ENCODE peak calls at places on chromosomes 11 and 22, in six cellular contexts. B, F, P, N, Z and C are unnamed samples.

GRCh38 chr22:44037519-44038370 is 13.6 kb downstream of the PARVB start:
- DNase-seq in B (peak), Z (peak), F (no peak), P (no peak), N (peak), C (no peak)

GRCh38 chr11:20162340-20162739 is 2.1 kb upstream of the DBX1 start:
- DNase-seq in Z (no peak), P (no peak), N (no peak), B (no peak), F (no peak), C (no peak)

GRCh38 chr11:134662629-134663360 is 250.8 kb upstream of the B3GAT1 start:
- DNase-seq in Z (no peak), N (no peak), P (no peak), B (no peak), F (no peak), C (no peak)

GRCh38 chr11:17772704-17773600 is 38.4 kb downstream of the KCNC1 start:
- DNase-seq in Z (no peak), F (no peak), N (no peak), B (no peak), P (no peak), C (no peak)

GRCh38 chr11:7436657-7437056 is 48.6 kb upstream of the OLFML1 start:
- DNase-seq in B (no peak), F (peak), P (no peak), N (no peak), Z (no peak), C (peak)

GRCh38 chr11:81644239-81644840 is 1089.3 kb downstream of the FAM181B start:
- DNase-seq in Z (no peak), B (peak), F (peak), P (peak), N (peak), C (peak)

GRCh38 chr11:118619444-118620205 is 12.2 kb downstream of the PHLDB1 start:
- DNase-seq in N (peak), F (peak), Z (peak), B (peak), P (peak), C (no peak)

GRCh38 chr11:120108154-120108784 is 29.6 kb downstream of the TRIM29 start:
- DNase-seq in P (peak), N (peak), B (peak), Z (peak), F (peak), C (peak)

GRCh38 chr11:7485136-7485853 is at the start of gene OLFML1:
- DNase-seq in P (no peak), F (no peak), B (no peak), N (no peak), Z (no peak), C (no peak)

GRCh38 chr11:46407635-46408034 is 16.1 kb upstream of the CHRM4 start:
- DNase-seq in B (no peak), Z (no peak), P (no peak), F (no peak), N (no peak), C (no peak)

GRCh38 chr11:20226936-20227335 is 66.7 kb upstream of the DBX1 start:
- DNase-seq in F (no peak), N (peak), P (no peak), B (no peak), Z (no peak), C (no peak)

GRCh38 chr11:108193725-108194124 is 28.7 kb downstream of the NPAT start:
- DNase-seq in F (no peak), P (no peak), N (no peak), B (no peak), Z (no peak), C (no peak)

GRCh38 chr11:106379712-106380111 is 302.2 kb downstream of the AASDHPPT start:
- DNase-seq in B (no peak), P (no peak), N (no peak), Z (no peak), F (no peak), C (no peak)

GRCh38 chr11:119023741-119024140 is 5.2 kb downstream of the TRAPPC4 start:
- DNase-seq in B (no peak), Z (no peak), N (no peak), P (no peak), F (no peak), C (no peak)

GRCh38 chr11:795638-796564 is 2.2 kb downstream of the SLC25A22 start:
- DNase-seq in P (peak), F (peak), N (peak), B (peak), Z (peak), C (peak)

GRCh38 chr22:17703811-17704210 is 65.3 kb downstream of the BCL2L13 start:
- DNase-seq in Z (no peak), F (no peak), B (no peak), N (peak), P (no peak), C (no peak)

GRCh38 chr11:71948314-71949027 is 19.6 kb downstream of the RNF121 start:
- DNase-seq in N (no peak), Z (no peak), F (no peak), P (no peak), B (no peak), C (no peak)

GRCh38 chr11:112958670-112959069 is 2.5 kb upstream of the NCAM1 start:
- DNase-seq in F (no peak), Z (no peak), B (peak), N (no peak), P (no peak), C (no peak)

GRCh38 chr11:112962854-112963367 is 1.7 kb downstream of the NCAM1 start:
- DNase-seq in Z (no peak), P (peak), B (no peak), F (no peak), N (no peak), C (no peak)

GRCh38 chr11:112961751-112962747 is 829 bp downstream of the NCAM1 start:
- DNase-seq in B (no peak), Z (no peak), N (no peak), F (peak), P (peak), C (no peak)

GRCh38 chr11:112963368-112963955 is 2.2 kb downstream of the NCAM1 start:
- DNase-seq in B (no peak), P (peak), F (no peak), N (no peak), Z (no peak), C (no peak)

GRCh38 chr11:112961146-112961668 is at the start of gene NCAM1:
- DNase-seq in B (peak), Z (no peak), N (peak), F (peak), P (peak), C (peak)
- H3K4me3 ChIP-seq in B (peak), Z (peak), N (peak), F (peak), P (peak), C (no peak)

GRCh38 chr11:14308114-14308896 is 50.7 kb downstream of the RRAS2 start:
- DNase-seq in F (peak), N (peak), Z (no peak), B (peak), P (no peak), C (peak)
- TF ChIP-seq CTCF in F (peak), N (peak), Z (peak), B (peak), P (peak), C (peak)

GRCh38 chr11:67271548-67272284 is 5.4 kb downstream of the GRK2 start:
- DNase-seq in F (peak), B (no peak), N (no peak), Z (no peak), P (peak), C (peak)

GRCh38 chr11:67271212-67271547 is 4.9 kb downstream of the GRK2 start:
- DNase-seq in P (no peak), N (no peak), B (no peak), F (no peak), Z (no peak), C (no peak)

GRCh38 chr11:67273260-67273990 is 7.2 kb downstream of the GRK2 start:
- DNase-seq in N (no peak), B (no peak), Z (no peak), P (peak), F (no peak), C (no peak)

GRCh38 chr11:67270256-67271211 is 4.3 kb downstream of the GRK2 start:
- DNase-seq in F (peak), N (no peak), P (no peak), B (peak), Z (no peak), C (no peak)

DNA sequence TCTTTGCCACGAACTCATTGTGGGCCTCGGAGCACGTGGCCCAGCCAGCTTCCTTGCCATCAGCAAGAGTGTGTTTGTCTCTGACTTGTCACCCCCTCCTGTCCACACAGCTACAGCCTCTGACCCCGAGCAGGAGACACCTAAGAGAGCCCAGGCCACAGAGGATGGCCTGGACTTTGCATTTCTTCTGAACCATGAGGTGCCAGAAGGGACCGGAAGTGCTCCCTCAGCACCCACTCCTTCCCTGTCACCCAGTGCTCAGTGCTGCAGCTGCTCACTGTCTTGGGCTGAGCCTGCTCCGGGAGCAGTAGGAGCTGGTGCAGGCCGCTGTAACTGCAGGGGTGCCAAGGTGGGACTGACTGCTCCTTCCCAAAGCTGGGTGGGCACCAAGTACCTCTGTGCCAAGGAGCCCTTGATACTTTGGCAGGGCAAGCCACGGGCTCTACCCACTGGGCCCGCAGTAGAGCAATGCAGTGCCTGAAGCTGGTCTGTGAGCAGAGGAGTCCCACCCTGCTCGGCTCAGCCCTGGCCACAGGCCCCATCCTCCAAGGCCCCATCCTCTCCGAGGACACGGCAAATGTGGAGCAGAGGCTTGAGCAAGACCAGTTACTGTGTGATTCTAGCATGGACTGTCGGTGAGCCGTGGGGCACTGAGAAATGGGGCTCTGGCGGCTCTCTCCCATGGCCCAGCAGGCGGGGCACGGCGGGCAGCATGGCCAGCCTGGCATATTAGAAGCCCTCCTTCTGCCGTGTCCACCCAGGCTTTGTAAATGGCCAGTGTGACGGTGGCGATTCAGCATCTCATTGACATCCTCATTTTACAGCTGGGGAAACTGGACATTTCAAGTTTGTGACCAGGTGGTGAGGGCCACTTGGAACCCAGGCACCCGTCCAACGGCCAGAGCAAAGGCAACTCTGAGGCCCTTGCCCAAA is 6.3 kb downstream of the GRK2 start:
- DNase-seq in B (no peak), N (no peak), P (no peak), Z (no peak), F (peak), C (peak)
- H3K4me3 ChIP-seq in B (no peak), N (no peak), P (no peak), Z (no peak), F (peak), C (peak)

DNA sequence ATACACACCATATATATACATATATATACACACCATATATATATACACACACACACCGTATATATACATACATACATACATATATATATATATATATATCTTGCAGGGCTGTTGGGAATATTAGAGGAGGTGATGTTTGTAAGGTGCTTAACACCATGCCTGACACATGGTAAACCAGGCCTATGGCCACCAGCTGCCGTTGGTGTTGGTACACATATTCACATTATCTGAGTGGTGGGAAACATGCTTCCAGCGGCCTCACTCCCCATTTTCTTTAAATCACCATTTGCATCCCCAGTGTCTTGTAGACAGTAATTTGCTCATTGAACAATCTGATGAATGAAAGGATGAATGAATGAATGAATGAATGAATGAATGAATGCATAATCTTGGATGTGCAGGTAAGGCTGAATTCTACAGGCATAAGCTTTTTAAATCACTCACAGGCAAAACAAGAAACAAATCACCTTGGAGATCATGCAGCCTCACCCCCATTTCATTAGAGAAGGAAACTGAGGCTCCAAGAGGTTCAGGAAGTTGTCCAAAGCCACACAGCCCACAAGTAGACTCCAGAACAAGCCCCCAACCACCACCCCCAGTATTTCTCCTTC is 527.8 kb downstream of the MIAT start:
- DNase-seq in Z (no peak), F (no peak), P (no peak), B (no peak), N (no peak), C (no peak)
- TF ChIP-seq CTCF in Z (no peak), F (no peak), P (no peak), B (no peak), N (no peak), C (no peak)

DNA sequence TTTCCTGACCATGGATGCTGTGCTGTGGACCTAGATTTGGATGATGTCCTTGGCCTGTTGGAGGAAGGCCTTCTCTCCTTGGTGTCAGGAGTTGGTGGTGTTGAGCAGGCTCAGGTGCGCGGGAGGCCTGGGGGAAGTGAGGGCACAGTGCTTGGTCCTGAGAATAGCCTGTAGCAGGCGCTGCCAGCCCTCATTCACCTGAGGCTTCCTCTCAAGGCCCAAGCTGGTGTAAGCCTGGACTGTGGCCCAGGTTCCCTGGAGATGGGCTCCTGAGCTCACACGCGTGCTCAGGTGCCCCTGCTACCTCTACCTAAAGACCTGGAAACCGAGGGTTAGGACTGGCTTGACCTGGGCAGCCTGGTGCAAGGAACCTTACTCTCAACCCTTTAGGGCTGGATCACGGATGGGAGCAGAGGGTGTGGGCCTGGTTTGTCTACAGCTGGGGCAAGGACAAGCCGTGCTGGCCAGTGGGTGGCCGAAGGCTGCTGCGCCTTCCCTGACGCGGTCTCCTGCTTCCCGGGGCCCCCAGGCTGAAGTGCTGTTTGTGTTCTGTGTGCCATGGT is 7.8 kb upstream of the GRAMD4 start:
- DNase-seq in P (no peak), B (no peak), Z (no peak), N (no peak), F (no peak), C (no peak)
- H3K4me3 ChIP-seq in P (no peak), B (no peak), Z (no peak), N (no peak), F (no peak), C (no peak)

GRCh38 chr11:12088047-12088481 is 22.3 kb upstream of the MICAL2 start:
- DNase-seq in N (peak), P (no peak), F (no peak), Z (no peak), B (peak), C (no peak)

GRCh38 chr11:12085371-12086251 is 24.8 kb upstream of the MICAL2 start:
- DNase-seq in F (no peak), P (no peak), Z (no peak), N (peak), B (no peak), C (no peak)

GRCh38 chr11:12086271-12087074 is 23.9 kb upstream of the MICAL2 start:
- DNase-seq in N (peak), P (no peak), F (no peak), Z (peak), B (peak), C (no peak)

GRCh38 chr11:12088531-12088930 is 21.9 kb upstream of the MICAL2 start:
- DNase-seq in Z (no peak), F (no peak), B (no peak), N (no peak), P (no peak), C (no peak)

GRCh38 chr11:12087075-12087775 is 23.2 kb upstream of the MICAL2 start:
- DNase-seq in N (peak), Z (no peak), B (peak), P (no peak), F (no peak), C (peak)
- TF ChIP-seq CTCF in N (peak), Z (no peak), B (peak), P (no peak), F (no peak), C (peak)

GRCh38 chr22:46534177-46534776 is 3.1 kb downstream of the CELSR1 start:
- DNase-seq in Z (no peak), N (no peak), F (no peak), P (no peak), B (no peak), C (no peak)

GRCh38 chr22:46535876-46536558 is 1.4 kb downstream of the CELSR1 start:
- DNase-seq in Z (no peak), N (no peak), P (no peak), F (no peak), B (peak), C (no peak)

GRCh38 chr22:46536559-46537220 is 730 bp downstream of the CELSR1 start:
- DNase-seq in B (peak), P (no peak), Z (no peak), N (no peak), F (no peak), C (no peak)

GRCh38 chr22:46533434-46533833 is 4.0 kb downstream of the CELSR1 start:
- DNase-seq in N (no peak), F (no peak), B (peak), Z (no peak), P (no peak), C (no peak)

GRCh38 chr22:46534901-46535630 is 2.4 kb downstream of the CELSR1 start:
- DNase-seq in N (no peak), F (no peak), P (no peak), Z (no peak), B (no peak), C (no peak)
- H3K4me3 ChIP-seq in N (no peak), F (no peak), P (no peak), Z (no peak), B (no peak), C (no peak)

DNA sequence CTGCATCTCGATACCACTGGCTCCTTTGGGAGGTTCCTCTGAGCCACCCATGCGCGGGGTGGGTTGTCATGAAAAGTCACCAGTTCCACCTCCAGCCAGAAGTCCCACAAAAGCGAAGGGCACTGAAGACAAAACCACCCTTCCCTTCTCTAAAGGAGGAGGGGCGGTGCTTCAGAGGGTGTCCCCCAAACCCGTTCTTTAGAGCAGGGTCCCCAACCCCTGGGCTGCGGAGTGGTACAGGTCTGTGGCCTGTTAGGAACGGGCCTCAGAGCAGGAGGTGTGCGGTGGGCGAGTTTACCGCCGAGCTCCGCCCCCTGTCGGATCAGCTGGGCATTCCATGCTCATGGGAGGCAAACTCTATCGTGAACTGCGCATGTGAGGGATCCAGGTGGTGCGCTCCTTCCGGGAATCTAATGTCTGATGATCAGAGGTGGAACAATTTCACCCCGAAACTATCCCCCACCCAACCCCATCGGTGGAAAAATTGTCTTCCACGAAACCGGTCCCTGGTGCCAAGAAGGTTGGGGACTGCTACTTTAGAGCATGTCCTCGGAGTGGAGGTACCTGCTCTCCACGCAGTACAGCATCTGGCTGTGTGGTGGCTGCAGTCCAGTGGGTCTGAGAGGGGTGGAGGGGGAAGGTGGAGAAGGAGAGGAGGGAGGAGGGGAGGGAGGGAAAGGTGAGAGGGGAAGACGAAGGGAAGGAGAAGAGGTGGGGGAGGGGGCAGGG is 72.9 kb upstream of the SEPTIN5 start:
- DNase-seq in N (no peak), B (peak), Z (no peak), P (no peak), F (no peak), C (no peak)
- TF ChIP-seq CTCF in N (peak), B (peak), Z (peak), P (no peak), F (no peak), C (peak)

GRCh38 chr11:5504403-5504891 is 5.3 kb downstream of the UBQLN3 start:
- DNase-seq in P (no peak), F (no peak), Z (no peak), N (no peak), B (no peak), C (no peak)

GRCh38 chr11:5499671-5500070 is 10.1 kb downstream of the UBQLN3 start:
- DNase-seq in F (no peak), B (no peak), Z (no peak), N (no peak), P (no peak), C (no peak)

GRCh38 chr11:5505363-5506048 is 4.3 kb downstream of the UBQLN3 start:
- DNase-seq in B (no peak), P (no peak), F (no peak), Z (no peak), N (no peak), C (no peak)

DNA sequence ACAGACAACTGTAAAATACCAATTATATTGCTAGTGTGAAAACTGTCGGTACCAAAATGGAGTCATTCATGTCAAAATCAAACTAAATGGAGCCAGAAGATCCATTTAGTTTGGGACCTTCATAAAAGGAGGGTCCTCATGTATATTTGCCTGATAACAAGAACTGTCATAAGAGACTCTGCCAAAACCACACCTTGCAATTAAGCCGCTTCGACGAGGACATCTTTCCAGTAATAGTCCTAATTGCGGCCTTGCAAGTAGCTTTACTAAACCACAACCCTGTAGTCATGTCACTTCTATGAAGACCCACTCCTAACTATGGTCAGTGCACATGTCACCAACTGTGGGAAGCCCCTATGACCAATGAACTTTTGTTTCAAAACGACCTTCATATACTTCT is 9.4 kb downstream of the UBQLN3 start:
- DNase-seq in N (no peak), F (no peak), Z (no peak), B (no peak), P (no peak), C (no peak)
- H3K4me3 ChIP-seq in N (no peak), F (no peak), Z (no peak), B (no peak), P (no peak), C (no peak)